ENCODE peak calls at places on chromosome 2, in four cellular contexts. A is heart left ventricle, E is esophagus squamous epithelium, H is tibial nerve. M is an unnamed sample.

GRCh38 chr2:120834206-120834605 is 98.5 kb downstream of the GLI2 start:
- DNase-seq in H (no peak), A (no peak), E (no peak), M (no peak)

GRCh38 chr2:27303093-27304025 is 4.9 kb downstream of the UCN start:
- DNase-seq in A (no peak), H (no peak), E (no peak), M (peak; percentile 40)

GRCh38 chr2:227655454-227655853 is 11.2 kb upstream of the SCYGR5 start:
- DNase-seq in H (no peak), E (no peak), A (no peak), M (no peak)

GRCh38 chr2:226213717-226214116 is 585.9 kb downstream of the IRS1 start:
- DNase-seq in H (no peak), A (no peak), E (no peak), M (no peak)

GRCh38 chr2:241636182-241636982 is 576 bp downstream of the THAP4 start:
- DNase-seq in A (peak; percentile 74), H (no peak), E (no peak), M (no peak)

GRCh38 chr2:39484206-39484605 is 47.1 kb upstream of the MAP4K3 start:
- DNase-seq in H (no peak), A (no peak), E (no peak), M (no peak)

GRCh38 chr2:188666503-188666902 is 307.7 kb upstream of the COL3A1 start:
- DNase-seq in E (no peak), A (no peak), H (no peak), M (no peak)

GRCh38 chr2:102618452-102619413 is 620 bp upstream of the SLC9A2 start:
- DNase-seq in H (no peak), E (no peak), A (peak; percentile 64), M (no peak)

GRCh38 chr2:240958366-240959213 is 39.8 kb upstream of the SNED1 start:
- DNase-seq in E (no peak), H (peak; percentile 9), A (no peak), M (no peak)

GRCh38 chr2:235608200-235608591 is 114.4 kb downstream of the AGAP1 start:
- DNase-seq in E (no peak), H (no peak), A (peak; percentile 75), M (no peak)

GRCh38 chr2:215619022-215619958 is 183.4 kb upstream of the FN1 start:
- DNase-seq in E (no peak), A (no peak), H (no peak), M (no peak)

GRCh38 chr2:68806511-68807109 is 64.6 kb downstream of the BMP10 start:
- DNase-seq in E (no peak), A (no peak), H (no peak), M (no peak)

GRCh38 chr2:71791501-71792135 is 338.3 kb downstream of the DYSF start:
- DNase-seq in H (no peak), A (no peak), E (no peak), M (no peak)

GRCh38 chr2:234869969-234870368 is 81.8 kb upstream of the SH3BP4 start:
- DNase-seq in E (no peak), A (no peak), H (no peak), M (no peak)

GRCh38 chr2:24875272-24875671 is 44.8 kb downstream of the ADCY3 start:
- DNase-seq in E (no peak), H (no peak), A (no peak), M (no peak)

GRCh38 chr2:31513553-31513952 is 67.2 kb downstream of the SRD5A2 start:
- DNase-seq in E (no peak), A (no peak), H (no peak), M (no peak)

GRCh38 chr2:212136216-212136795 is 402.3 kb downstream of the ERBB4 start:
- DNase-seq in E (no peak), A (no peak), H (no peak), M (no peak)

GRCh38 chr2:118738524-118739308 is 108.7 kb downstream of the EN1 start:
- DNase-seq in H (no peak), E (no peak), A (no peak), M (no peak)

GRCh38 chr2:152549428-152549827 is 167.8 kb downstream of the PRPF40A start:
- DNase-seq in H (no peak), E (no peak), A (no peak), M (no peak)

GRCh38 chr2:176106636-176107539 is at the start of gene HOXD11:
- DNase-seq in E (no peak), A (no peak), H (no peak), M (peak; percentile 81)

GRCh38 chr2:109549016-109549595 is 64.7 kb downstream of the SEPTIN10 start:
- DNase-seq in E (no peak), H (no peak), A (no peak), M (no peak)

GRCh38 chr2:74789278-74789677 is 44.6 kb upstream of the HK2 start:
- DNase-seq in E (no peak), A (no peak), H (no peak), M (no peak)

GRCh38 chr2:54704688-54705605 is 18.5 kb upstream of the EML6 start:
- DNase-seq in E (no peak), H (no peak), A (no peak), M (no peak)

GRCh38 chr2:49480520-49480919 is 326.2 kb upstream of the FSHR start:
- DNase-seq in E (no peak), H (no peak), A (no peak), M (no peak)

GRCh38 chr2:45002661-45003210 is 6.5 kb downstream of the SIX2 start:
- DNase-seq in A (no peak), H (no peak), E (no peak), M (no peak)

GRCh38 chr2:191933307-191934105 is 86.6 kb upstream of the CAVIN2 start:
- DNase-seq in H (no peak), E (no peak), A (no peak), M (no peak)

GRCh38 chr2:239609162-239609561 is 208.3 kb upstream of the HDAC4 start:
- DNase-seq in E (no peak), A (peak; percentile 24), H (no peak), M (no peak)

GRCh38 chr2:72561621-72562318 is 264.1 kb downstream of the EXOC6B start:
- DNase-seq in A (no peak), E (no peak), H (no peak), M (no peak)

GRCh38 chr2:236176417-236176816 is 8.2 kb upstream of the GBX2 start:
- DNase-seq in A (no peak), E (no peak), H (no peak), M (no peak)

GRCh38 chr2:109260886-109261700 is 132.1 kb downstream of the SH3RF3 start:
- DNase-seq in A (no peak), H (no peak), E (no peak), M (no peak)

GRCh38 chr2:2635025-2635528 is 304.0 kb upstream of the MYT1L start:
- DNase-seq in H (no peak), A (no peak), E (no peak), M (no peak)

GRCh38 chr2:7884338-7884737 is 797.5 kb upstream of the ID2 start:
- DNase-seq in H (no peak), A (no peak), E (no peak), M (no peak)

GRCh38 chr2:7881456-7881855 is 800.4 kb upstream of the ID2 start:
- DNase-seq in H (no peak), A (no peak), E (no peak), M (no peak)

GRCh38 chr2:7881038-7881437 is 800.8 kb upstream of the ID2 start:
- DNase-seq in H (no peak), E (no peak), A (no peak), M (no peak)

GRCh38 chr2:7880561-7880960 is 801.3 kb upstream of the ID2 start:
- DNase-seq in E (no peak), H (no peak), A (no peak), M (no peak)

GRCh38 chr2:7882296-7882695 is 799.6 kb upstream of the ID2 start:
- DNase-seq in E (no peak), A (no peak), H (no peak), M (no peak)
- TF ChIP-seq POLR2A in E (no peak), A (no peak), H (no peak), M (no peak)

DNA sequence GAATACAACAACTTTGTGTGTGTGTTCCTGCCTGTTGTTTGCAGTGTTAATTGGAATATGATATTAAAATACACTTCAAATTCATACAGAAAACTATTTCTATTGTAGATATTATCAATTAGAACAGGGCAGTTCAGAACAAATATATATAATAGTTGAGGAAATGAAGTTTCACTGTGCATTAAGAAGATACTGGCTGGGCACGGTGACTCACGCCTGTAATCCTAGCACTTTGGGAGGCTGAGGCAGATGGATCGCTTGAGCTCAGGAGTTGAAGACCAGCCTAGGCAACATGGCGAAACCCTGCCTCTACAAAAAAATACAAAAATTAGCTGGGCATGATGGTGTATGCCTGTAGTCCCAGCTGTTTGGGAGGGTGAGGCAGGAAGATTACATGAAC is 79.3 kb downstream of the ASAP2 start:
- DNase-seq in A (no peak), H (no peak), E (no peak), M (no peak)
- H3K36me3 ChIP-seq in A (peaks cover 12% of the 10 kb centered on the region), H (no peaks in the 10 kb centered on the region), E (peaks cover 10% of the 10 kb centered on the region), M (no peaks in the 10 kb centered on the region)

DNA sequence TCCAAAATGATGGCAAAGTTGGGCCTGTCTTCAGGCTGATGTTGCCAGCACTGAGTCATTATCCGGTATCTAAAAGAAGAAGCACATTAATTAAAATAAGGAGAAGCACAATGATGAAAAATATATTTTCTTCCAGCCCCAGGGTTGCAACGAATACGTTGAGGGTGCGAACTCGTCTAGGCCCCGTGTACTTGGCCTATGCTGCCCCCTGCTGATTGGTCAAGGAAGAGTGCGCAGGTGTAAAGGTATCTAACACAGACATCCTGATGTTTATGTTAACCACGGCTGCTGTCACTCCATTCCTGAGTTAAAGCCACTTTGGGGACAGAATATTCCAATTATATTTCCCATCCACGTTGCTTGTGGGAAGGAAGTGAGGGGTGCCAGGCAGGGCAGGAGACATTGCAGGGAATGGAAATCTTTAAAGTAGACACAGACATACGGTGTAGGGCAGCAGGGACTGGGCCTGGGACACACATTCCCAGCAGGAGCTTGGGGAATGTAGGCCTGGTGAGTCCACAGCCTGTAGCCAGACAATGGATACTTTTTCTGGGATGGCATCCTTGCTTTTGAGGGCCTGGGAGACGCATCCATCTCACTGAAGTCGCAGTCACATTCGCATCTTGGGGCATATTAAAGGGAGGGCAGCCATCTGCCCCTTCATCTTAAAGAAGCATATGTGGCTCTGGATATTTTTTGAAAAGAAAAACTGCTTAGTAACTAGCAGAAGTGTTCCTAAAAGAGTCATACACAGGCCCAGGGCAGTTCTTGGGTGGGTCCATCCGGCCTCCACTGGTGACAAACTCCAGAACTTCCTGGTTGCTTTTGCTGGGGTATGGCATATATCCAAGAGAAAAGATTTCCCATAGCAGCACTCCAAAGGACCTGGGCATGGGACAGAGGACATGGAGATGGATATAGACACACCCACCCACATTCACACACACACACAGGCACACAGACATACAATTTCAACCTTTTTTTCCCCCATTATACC is 81.9 kb downstream of the CLIP4 start:
- DNase-seq in E (no peak), A (peak; percentile 75), H (peak; percentile 53), M (peak; percentile 63)
- TF ChIP-seq POLR2A in E (no peak), A (no peak), H (no peak), M (no peak)

GRCh38 chr2:48383055-48383454 is 146.9 kb upstream of the STON1 start:
- DNase-seq in A (no peak), E (no peak), H (no peak), M (no peak)

GRCh38 chr2:48380989-48381625 is 148.8 kb upstream of the STON1 start:
- DNase-seq in H (no peak), E (no peak), A (no peak), M (no peak)

DNA sequence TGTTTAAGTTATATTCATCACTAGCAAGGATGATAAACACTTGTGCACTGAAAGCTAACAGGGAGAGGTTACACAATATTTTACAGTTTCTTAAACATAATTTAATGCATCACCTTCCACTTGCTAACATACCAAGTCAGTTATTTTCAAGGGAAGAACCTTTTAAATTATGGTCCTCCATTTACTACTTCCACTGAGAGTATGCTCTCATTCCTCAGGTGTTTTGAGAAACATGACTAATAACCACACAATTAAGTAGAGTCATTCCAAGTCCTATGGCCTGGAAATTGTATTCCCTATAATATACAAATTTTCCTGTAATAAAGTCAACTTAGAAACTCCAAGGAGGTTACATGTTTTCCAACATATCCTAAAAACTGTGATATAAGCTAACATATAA is 152.3 kb upstream of the STON1 start:
- DNase-seq in H (no peak), A (no peak), E (no peak), M (no peak)
- H3K36me3 ChIP-seq in H (no peaks in the 10 kb centered on the region), A (peaks cover 59% of the 10 kb centered on the region), E (peaks cover 52% of the 10 kb centered on the region), M (no peaks in the 10 kb centered on the region)

M was measured in prostate gland.